ENCODE peak calls at places on chromosome 20, in ten cellular contexts. One of them, this sample, is unnamed.

GRCh38 chr20:18003897-18004296 is 35.1 kb downstream of the MGME1 start:
- DNase-seq in HEK293T: no peak
- DNase-seq in cerebellum: no peak
- DNase-seq in GM23338: no peak
- DNase-seq in IMR-90: no peak
- DNase-seq in colonic mucosa: no peak
- DNase-seq in HCT116: no peak
- DNase-seq in omental fat pad: no peak
- DNase-seq in dorsolateral prefrontal cortex: no peak
- DNase-seq in naive B cell: peak
- DNase-seq in this sample: peak

GRCh38 chr20:20253039-20253743 is 114.7 kb upstream of the INSM1 start:
- DNase-seq in IMR-90: no peak
- DNase-seq in HEK293T: no peak
- DNase-seq in HCT116: no peak
- DNase-seq in naive B cell: no peak
- DNase-seq in colonic mucosa: no peak
- DNase-seq in omental fat pad: no peak
- DNase-seq in GM23338: no peak
- DNase-seq in dorsolateral prefrontal cortex: no peak
- DNase-seq in cerebellum: no peak
- DNase-seq in this sample: no peak

GRCh38 chr20:63125581-63125892 is 90.4 kb downstream of the YTHDF1 start:
- DNase-seq in HEK293T: no peak
- DNase-seq in colonic mucosa: no peak
- DNase-seq in dorsolateral prefrontal cortex: no peak
- DNase-seq in GM23338: no peak
- DNase-seq in cerebellum: no peak
- DNase-seq in HCT116: no peak
- DNase-seq in omental fat pad: no peak
- DNase-seq in naive B cell: no peak
- DNase-seq in IMR-90: no peak
- DNase-seq in this sample: no peak

GRCh38 chr20:2122921-2123320 is 21.3 kb downstream of the STK35 start:
- DNase-seq in HCT116: no peak
- DNase-seq in dorsolateral prefrontal cortex: no peak
- DNase-seq in colonic mucosa: no peak
- DNase-seq in omental fat pad: no peak
- DNase-seq in cerebellum: no peak
- DNase-seq in GM23338: no peak
- DNase-seq in naive B cell: no peak
- DNase-seq in HEK293T: no peak
- DNase-seq in IMR-90: peak
- DNase-seq in this sample: no peak

GRCh38 chr20:7926323-7926722 is 13.9 kb downstream of the HAO1 start:
- DNase-seq in GM23338: no peak
- DNase-seq in IMR-90: no peak
- DNase-seq in dorsolateral prefrontal cortex: no peak
- DNase-seq in HEK293T: no peak
- DNase-seq in omental fat pad: no peak
- DNase-seq in colonic mucosa: no peak
- DNase-seq in naive B cell: no peak
- DNase-seq in HCT116: no peak
- DNase-seq in cerebellum: no peak
- DNase-seq in this sample: no peak

GRCh38 chr20:31630187-31630790 is 7.4 kb upstream of the COX4I2 start:
- DNase-seq in IMR-90: no peak
- DNase-seq in colonic mucosa: no peak
- DNase-seq in GM23338: no peak
- DNase-seq in cerebellum: peak
- DNase-seq in HCT116: no peak
- DNase-seq in omental fat pad: no peak
- DNase-seq in dorsolateral prefrontal cortex: peak
- DNase-seq in naive B cell: no peak
- DNase-seq in HEK293T: no peak
- DNase-seq in this sample: no peak

GRCh38 chr20:56826971-56827645 is 198.0 kb downstream of the TFAP2C start:
- DNase-seq in naive B cell: no peak
- DNase-seq in GM23338: no peak
- DNase-seq in dorsolateral prefrontal cortex: no peak
- DNase-seq in HEK293T: no peak
- DNase-seq in cerebellum: no peak
- DNase-seq in IMR-90: no peak
- DNase-seq in HCT116: no peak
- DNase-seq in omental fat pad: no peak
- DNase-seq in colonic mucosa: no peak
- DNase-seq in this sample: no peak

GRCh38 chr20:41344938-41345728 is 4.5 kb downstream of the LPIN3 start:
- DNase-seq in IMR-90: no peak
- DNase-seq in cerebellum: no peak
- DNase-seq in omental fat pad: no peak
- DNase-seq in naive B cell: no peak
- DNase-seq in dorsolateral prefrontal cortex: no peak
- DNase-seq in GM23338: no peak
- DNase-seq in HCT116: no peak
- DNase-seq in HEK293T: no peak
- DNase-seq in colonic mucosa: no peak
- DNase-seq in this sample: no peak

GRCh38 chr20:1533059-1533458 is 24.4 kb downstream of the SIRPD start:
- DNase-seq in dorsolateral prefrontal cortex: no peak
- DNase-seq in omental fat pad: no peak
- DNase-seq in cerebellum: no peak
- DNase-seq in IMR-90: no peak
- DNase-seq in GM23338: peak
- DNase-seq in naive B cell: no peak
- DNase-seq in HEK293T: no peak
- DNase-seq in HCT116: no peak
- DNase-seq in colonic mucosa: no peak
- DNase-seq in this sample: no peak

GRCh38 chr20:20710847-20711315 is 1.6 kb downstream of the RALGAPA2 start:
- DNase-seq in naive B cell: peak
- DNase-seq in cerebellum: no peak
- DNase-seq in IMR-90: no peak
- DNase-seq in colonic mucosa: peak
- DNase-seq in GM23338: no peak
- DNase-seq in HEK293T: no peak
- DNase-seq in HCT116: no peak
- DNase-seq in dorsolateral prefrontal cortex: no peak
- DNase-seq in omental fat pad: no peak
- DNase-seq in this sample: no peak

GRCh38 chr20:36322131-36322530 is 16.0 kb downstream of the DLGAP4 start:
- DNase-seq in HEK293T: no peak
- DNase-seq in naive B cell: no peak
- DNase-seq in omental fat pad: no peak
- DNase-seq in dorsolateral prefrontal cortex: no peak
- DNase-seq in colonic mucosa: no peak
- DNase-seq in GM23338: no peak
- DNase-seq in cerebellum: no peak
- DNase-seq in IMR-90: no peak
- DNase-seq in HCT116: no peak
- DNase-seq in this sample: no peak

GRCh38 chr20:43536041-43536816 is 22.6 kb upstream of the SGK2 start:
- DNase-seq in naive B cell: no peak
- DNase-seq in omental fat pad: no peak
- DNase-seq in cerebellum: no peak
- DNase-seq in HCT116: no peak
- DNase-seq in IMR-90: no peak
- DNase-seq in dorsolateral prefrontal cortex: no peak
- DNase-seq in colonic mucosa: no peak
- DNase-seq in HEK293T: no peak
- DNase-seq in GM23338: no peak
- DNase-seq in this sample: no peak

GRCh38 chr20:7770578-7770977 is 169.7 kb downstream of the HAO1 start:
- DNase-seq in GM23338: no peak
- DNase-seq in naive B cell: no peak
- DNase-seq in IMR-90: no peak
- DNase-seq in cerebellum: no peak
- DNase-seq in HEK293T: no peak
- DNase-seq in colonic mucosa: no peak
- DNase-seq in HCT116: no peak
- DNase-seq in omental fat pad: no peak
- DNase-seq in dorsolateral prefrontal cortex: no peak
- DNase-seq in this sample: peak

GRCh38 chr20:9575836-9576235 is 61.4 kb downstream of the LAMP5 start:
- DNase-seq in HEK293T: no peak
- DNase-seq in GM23338: no peak
- DNase-seq in omental fat pad: no peak
- DNase-seq in cerebellum: no peak
- DNase-seq in HCT116: no peak
- DNase-seq in colonic mucosa: no peak
- DNase-seq in IMR-90: no peak
- DNase-seq in naive B cell: no peak
- DNase-seq in dorsolateral prefrontal cortex: no peak
- DNase-seq in this sample: no peak

GRCh38 chr20:31836853-31837608 is 8.4 kb downstream of the FOXS1 start:
- DNase-seq in HEK293T: no peak
- DNase-seq in IMR-90: no peak
- DNase-seq in colonic mucosa: no peak
- DNase-seq in cerebellum: no peak
- DNase-seq in naive B cell: no peak
- DNase-seq in omental fat pad: no peak
- DNase-seq in HCT116: no peak
- DNase-seq in dorsolateral prefrontal cortex: no peak
- DNase-seq in GM23338: no peak
- DNase-seq in this sample: no peak

GRCh38 chr20:5090191-5090590 is 29.6 kb downstream of the PCNA start:
- DNase-seq in dorsolateral prefrontal cortex: no peak
- DNase-seq in HEK293T: no peak
- DNase-seq in IMR-90: no peak
- DNase-seq in colonic mucosa: no peak
- DNase-seq in cerebellum: no peak
- DNase-seq in omental fat pad: no peak
- DNase-seq in GM23338: peak
- DNase-seq in HCT116: no peak
- DNase-seq in naive B cell: peak
- DNase-seq in this sample: no peak

GRCh38 chr20:44394520-44395182 is 39.2 kb downstream of the HNF4A start:
- DNase-seq in HEK293T: no peak
- DNase-seq in dorsolateral prefrontal cortex: no peak
- DNase-seq in HCT116: no peak
- DNase-seq in IMR-90: no peak
- DNase-seq in colonic mucosa: no peak
- DNase-seq in GM23338: no peak
- DNase-seq in naive B cell: no peak
- DNase-seq in omental fat pad: no peak
- DNase-seq in cerebellum: no peak
- DNase-seq in this sample: no peak

GRCh38 chr20:21134883-21135493 is 9.1 kb downstream of the KIZ start:
- DNase-seq in GM23338: no peak
- DNase-seq in cerebellum: no peak
- DNase-seq in HEK293T: no peak
- DNase-seq in HCT116: no peak
- DNase-seq in naive B cell: no peak
- DNase-seq in omental fat pad: no peak
- DNase-seq in dorsolateral prefrontal cortex: no peak
- DNase-seq in colonic mucosa: no peak
- DNase-seq in IMR-90: no peak
- DNase-seq in this sample: no peak

GRCh38 chr20:56359212-56360132 is 698 bp downstream of the FAM210B start:
- DNase-seq in naive B cell: no peak
- DNase-seq in IMR-90: peak
- DNase-seq in GM23338: peak
- DNase-seq in HCT116: no peak
- DNase-seq in omental fat pad: no peak
- DNase-seq in cerebellum: peak
- DNase-seq in colonic mucosa: peak
- DNase-seq in dorsolateral prefrontal cortex: peak
- DNase-seq in HEK293T: peak
- DNase-seq in this sample: no peak

GRCh38 chr20:45722047-45722446 is at the start of gene SPINT4:
- DNase-seq in HCT116: no peak
- DNase-seq in colonic mucosa: no peak
- DNase-seq in dorsolateral prefrontal cortex: no peak
- DNase-seq in IMR-90: no peak
- DNase-seq in naive B cell: no peak
- DNase-seq in HEK293T: no peak
- DNase-seq in omental fat pad: no peak
- DNase-seq in cerebellum: no peak
- DNase-seq in GM23338: no peak
- DNase-seq in this sample: no peak

GRCh38 chr20:4244700-4245485 is 229.5 kb upstream of the RNF24 start:
- DNase-seq in HCT116: no peak
- DNase-seq in cerebellum: no peak
- DNase-seq in HEK293T: no peak
- DNase-seq in IMR-90: no peak
- DNase-seq in GM23338: no peak
- DNase-seq in naive B cell: no peak
- DNase-seq in dorsolateral prefrontal cortex: no peak
- DNase-seq in colonic mucosa: peak
- DNase-seq in omental fat pad: no peak
- DNase-seq in this sample: no peak

GRCh38 chr20:41426976-41427375 is 60.4 kb upstream of the EMILIN3 start:
- DNase-seq in HEK293T: no peak
- DNase-seq in cerebellum: no peak
- DNase-seq in colonic mucosa: no peak
- DNase-seq in HCT116: no peak
- DNase-seq in GM23338: no peak
- DNase-seq in IMR-90: no peak
- DNase-seq in dorsolateral prefrontal cortex: no peak
- DNase-seq in naive B cell: no peak
- DNase-seq in omental fat pad: no peak
- DNase-seq in this sample: no peak

GRCh38 chr20:17925940-17926300 is 42.7 kb downstream of the SNX5 start:
- DNase-seq in GM23338: no peak
- DNase-seq in omental fat pad: no peak
- DNase-seq in colonic mucosa: no peak
- DNase-seq in IMR-90: no peak
- DNase-seq in cerebellum: no peak
- DNase-seq in HEK293T: no peak
- DNase-seq in HCT116: no peak
- DNase-seq in dorsolateral prefrontal cortex: no peak
- DNase-seq in naive B cell: no peak
- DNase-seq in this sample: no peak

GRCh38 chr20:3042621-3043020 is 801 bp upstream of the GNRH2 start:
- DNase-seq in HCT116: no peak
- DNase-seq in cerebellum: no peak
- DNase-seq in omental fat pad: no peak
- DNase-seq in colonic mucosa: no peak
- DNase-seq in IMR-90: no peak
- DNase-seq in naive B cell: no peak
- DNase-seq in GM23338: peak
- DNase-seq in HEK293T: no peak
- DNase-seq in dorsolateral prefrontal cortex: no peak
- DNase-seq in this sample: no peak